ENCODE peak calls at places on chromosomes 6 and 20, in eight cellular contexts. J, N, Q, I, H, G, X and D are unnamed samples.
A peak's percentile ranks its signal among the peaks of the same experiment; 100 is the strongest.

GRCh38 chr6:3696525-3696924 is 55.0 kb downstream of the PXDC1 start:
- DNase-seq in N (no peak), G (no peak), Q (no peak), J (no peak), H (no peak), I (no peak), X (no peak), D (no peak)

GRCh38 chr20:58515240-58516212 is at the start of gene APCDD1L:
- DNase-seq in Q (no peak), I (peak; percentile 80), J (no peak), X (no peak), H (peak; percentile 74), N (no peak), G (no peak), D (no peak)

GRCh38 chr6:116730513-116730912 is 35.0 kb downstream of the FAM162B start:
- DNase-seq in N (no peak), Q (no peak), H (no peak), I (no peak), J (no peak), G (no peak), X (no peak), D (no peak)

GRCh38 chr6:39251406-39251805 is 22.1 kb upstream of the KCNK5 start:
- DNase-seq in N (no peak), I (peak; percentile 21), J (no peak), G (no peak), X (peak; percentile 14), H (no peak), Q (no peak), D (no peak)

GRCh38 chr6:3159805-3160781 is 2.7 kb upstream of the TUBB2A start:
- DNase-seq in N (no peak), Q (no peak), J (peak; percentile 37), H (peak; percentile 76), G (peak; percentile 36), I (peak; percentile 78), X (peak; percentile 78), D (peak; percentile 60)

GRCh38 chr6:157637516-157637915 is 185.5 kb upstream of the SNX9 start:
- DNase-seq in N (no peak), I (no peak), H (no peak), G (no peak), Q (no peak), X (no peak), J (no peak), D (no peak)

GRCh38 chr6:7479801-7480266 is 61.6 kb upstream of the DSP start:
- DNase-seq in G (no peak), Q (peak; percentile 34), X (no peak), N (no peak), H (no peak), J (no peak), I (peak; percentile 100), D (no peak)

GRCh38 chr6:4599924-4600323 is 176.3 kb upstream of the CDYL start:
- DNase-seq in I (peak; percentile 97), X (no peak), J (no peak), N (no peak), Q (no peak), G (no peak), H (no peak), D (no peak)

GRCh38 chr6:30768634-30769087 is 24.3 kb upstream of the IER3 start:
- DNase-seq in J (no peak), Q (no peak), H (no peak), X (no peak), N (no peak), I (no peak), G (no peak), D (no peak)

GRCh38 chr6:2531426-2532208 is 219.1 kb downstream of the MYLK4 start:
- DNase-seq in G (no peak), X (no peak), H (no peak), N (no peak), I (peak; percentile 95), J (no peak), Q (no peak), D (no peak)

GRCh38 chr6:4225207-4225872 is 90.0 kb upstream of the ECI2 start:
- DNase-seq in G (no peak), J (no peak), I (peak; percentile 8), N (no peak), X (no peak), H (peak; percentile 40), Q (no peak), D (no peak)

GRCh38 chr6:97053643-97054411 is 129.3 kb downstream of the KLHL32 start:
- DNase-seq in J (no peak), H (no peak), N (peak; percentile 22), I (peak; percentile 28), G (no peak), X (peak; percentile 6), Q (peak; percentile 38), D (no peak)

GRCh38 chr6:166955865-166956443 is 396 bp downstream of the RNASET2 start:
- DNase-seq in G (peak; percentile 25), X (peak; percentile 44), N (no peak), H (no peak), J (no peak), Q (no peak), I (peak; percentile 46), D (no peak)

GRCh38 chr6:30836431-30836866 is 47.9 kb upstream of the DDR1 start:
- DNase-seq in G (no peak), H (no peak), I (no peak), J (peak; percentile 52), X (no peak), N (no peak), Q (peak; percentile 39), D (no peak)

GRCh38 chr6:157682856-157683481 is 140.1 kb upstream of the SNX9 start:
- DNase-seq in I (peak; percentile 76), G (no peak), X (no peak), J (no peak), H (no peak), Q (no peak), N (no peak), D (no peak)

GRCh38 chr6:2877057-2877882 is 25.8 kb downstream of the SERPINB9 start:
- DNase-seq in X (no peak), Q (no peak), I (peak; percentile 81), N (no peak), G (no peak), J (no peak), H (no peak), D (no peak)

GRCh38 chr20:51446656-51447055 is 95.9 kb downstream of the NFATC2 start:
- DNase-seq in H (no peak), Q (peak; percentile 29), I (peak; percentile 44), J (peak; percentile 70), G (peak; percentile 47), X (no peak), N (no peak), D (no peak)

GRCh38 chr6:121651420-121651819 is 216.0 kb downstream of the GJA1 start:
- DNase-seq in J (no peak), Q (no peak), G (no peak), I (no peak), N (no peak), X (no peak), H (no peak), D (no peak)

GRCh38 chr6:43968110-43968965 is 158.9 kb downstream of the MRPL14 start:
- DNase-seq in I (no peak), J (no peak), X (no peak), H (peak; percentile 29), Q (no peak), N (no peak), G (no peak), D (no peak)

GRCh38 chr6:44104661-44105060 is 22.6 kb downstream of the MRPL14 start:
- DNase-seq in H (no peak), I (no peak), G (peak; percentile 55), Q (no peak), N (no peak), X (no peak), J (peak; percentile 63), D (no peak)

GRCh38 chr6:46932941-46933340 is 11.2 kb upstream of the ADGRF5 start:
- DNase-seq in X (no peak), I (no peak), H (no peak), J (no peak), G (no peak), N (no peak), Q (no peak), D (no peak)

GRCh38 chr6:119138906-119139541 is 60.6 kb upstream of the FAM184A start:
- DNase-seq in N (no peak), I (no peak), Q (no peak), G (no peak), X (no peak), H (no peak), J (no peak), D (no peak)

GRCh38 chr20:17636523-17637412 is 45.3 kb downstream of the RRBP1 start:
- DNase-seq in H (peak; percentile 80), N (no peak), I (no peak), G (no peak), J (no peak), X (no peak), Q (no peak), D (no peak)

GRCh38 chr6:33021917-33022316 is 12.5 kb upstream of the HLA-DOA start:
- DNase-seq in I (no peak), Q (no peak), N (no peak), X (no peak), H (no peak), J (no peak), G (no peak), D (no peak)

GRCh38 chr20:58349586-58349985 is 39.4 kb upstream of the VAPB start:
- DNase-seq in Q (no peak), X (no peak), N (no peak), H (no peak), I (peak; percentile 83), G (no peak), J (no peak), D (no peak)

GRCh38 chr6:133817460-133818047 is 71.4 kb upstream of the TCF21 start:
- DNase-seq in J (no peak), X (no peak), N (peak; percentile 60), H (peak; percentile 74), Q (peak; percentile 8), I (no peak), G (no peak), D (no peak)

GRCh38 chr6:155253337-155253736 is 10.5 kb upstream of the CLDN20 start:
- DNase-seq in G (no peak), J (no peak), X (no peak), H (no peak), N (no peak), I (no peak), Q (no peak), D (no peak)

GRCh38 chr20:24892522-24892921 is 56.5 kb upstream of the CST7 start:
- DNase-seq in J (no peak), G (no peak), H (no peak), Q (no peak), X (no peak), N (no peak), I (no peak), D (no peak)

GRCh38 chr20:1440024-1440423 is 26.6 kb downstream of the NSFL1C start:
- DNase-seq in J (no peak), Q (peak; percentile 36), X (no peak), I (peak; percentile 53), G (no peak), H (peak; percentile 80), N (peak; percentile 72), D (no peak)

GRCh38 chr6:32168350-32168749 is 4.0 kb downstream of the EGFL8 start:
- DNase-seq in X (no peak), H (no peak), J (no peak), I (no peak), Q (no peak), N (no peak), G (no peak), D (no peak)

GRCh38 chr6:30612213-30612612 is 4.8 kb downstream of the PPP1R10 start:
- DNase-seq in H (no peak), J (no peak), Q (peak; percentile 66), N (no peak), G (no peak), X (peak; percentile 11), I (peak; percentile 45), D (no peak)

GRCh38 chr6:108476381-108476780 is 84.3 kb upstream of the FOXO3 start:
- DNase-seq in I (no peak), X (peak; percentile 5), N (no peak), J (no peak), Q (no peak), H (no peak), G (no peak), D (no peak)

GRCh38 chr6:16165641-16166040 is 36.8 kb downstream of the MYLIP start:
- DNase-seq in G (no peak), Q (no peak), N (no peak), H (no peak), J (no peak), X (no peak), I (no peak), D (no peak)

GRCh38 chr6:7264041-7264440 is 49.0 kb downstream of the SSR1 start:
- DNase-seq in Q (no peak), H (no peak), N (no peak), X (no peak), I (no peak), G (no peak), J (no peak), D (no peak)